ENCODE peak calls at places on chromosomes 2 and 18, in six cellular contexts. Y, V, H, J, M and T are unnamed samples. For H3K4me1, the result is how much of the 10 kb centered on the place peaks cover.

GRCh38 chr18:21281611-21282010 is 39.6 kb downstream of the GREB1L start:
- DNase-seq in Y (no peak), V (no peak), H (no peak), J (no peak), M (no peak), T (no peak)

GRCh38 chr2:109654316-109655050 is 40.3 kb downstream of the SOWAHC start:
- DNase-seq in Y (no peak), V (no peak), H (no peak), J (no peak), M (no peak), T (no peak)

GRCh38 chr2:218889937-218890336 is 9.3 kb downstream of the WNT10A start:
- DNase-seq in Y (no peak), V (no peak), H (no peak), J (no peak), M (no peak), T (peak)

GRCh38 chr2:108987111-108987510 is 1.9 kb downstream of the EDAR start:
- DNase-seq in Y (peak), V (no peak), H (no peak), J (no peak), M (no peak), T (no peak)

GRCh38 chr18:34543940-34544339 is 166.2 kb upstream of the DTNA start:
- DNase-seq in Y (no peak), V (no peak), H (no peak), J (no peak), M (no peak), T (no peak)

GRCh38 chr18:79639072-79639829 is 40.4 kb upstream of the CTDP1 start:
- DNase-seq in Y (no peak), V (no peak), H (no peak), J (no peak), M (no peak), T (peak)

GRCh38 chr18:28112056-28112470 is 64.9 kb downstream of the CDH2 start:
- DNase-seq in Y (no peak), V (no peak), H (no peak), J (no peak), M (no peak), T (no peak)

GRCh38 chr18:5503740-5504139 is 40.1 kb downstream of the EPB41L3 start:
- DNase-seq in Y (no peak), V (no peak), H (no peak), J (no peak), M (no peak), T (no peak)

GRCh38 chr2:26870585-26871095 is 22.7 kb downstream of the DPYSL5 start:
- DNase-seq in Y (no peak), V (no peak), H (peak), J (no peak), M (no peak), T (no peak)

GRCh38 chr2:222731183-222731582 is 59.7 kb downstream of the MOGAT1 start:
- DNase-seq in Y (no peak), V (no peak), H (no peak), J (no peak), M (no peak), T (no peak)

GRCh38 chr2:45285791-45286390 is 276.6 kb upstream of the SIX2 start:
- DNase-seq in Y (no peak), V (no peak), H (no peak), J (no peak), M (no peak), T (no peak)

GRCh38 chr2:191012845-191013616 is 940 bp downstream of the STAT1 start:
- DNase-seq in Y (no peak), V (no peak), H (no peak), J (no peak), M (no peak), T (no peak)

GRCh38 chr2:174341301-174341994 is 6.7 kb downstream of the SP9 start:
- DNase-seq in Y (peak), V (peak), H (no peak), J (peak), M (peak), T (peak)

GRCh38 chr2:232523682-232524597 is 2.0 kb upstream of the CHRND start:
- DNase-seq in Y (peak), V (no peak), H (no peak), J (no peak), M (peak), T (no peak)

GRCh38 chr2:230589497-230590015 is 123.1 kb upstream of the CAB39 start:
- DNase-seq in Y (no peak), V (no peak), H (no peak), J (no peak), M (no peak), T (no peak)

GRCh38 chr2:86223098-86223681 is 23.9 kb downstream of the MRPL35 start:
- DNase-seq in Y (no peak), V (no peak), H (no peak), J (peak), M (no peak), T (no peak)

GRCh38 chr2:8408560-8409460 is 273.0 kb upstream of the ID2 start:
- DNase-seq in Y (no peak), V (no peak), H (no peak), J (no peak), M (no peak), T (no peak)

GRCh38 chr2:104746299-104746698 is 107.6 kb upstream of the POU3F3 start:
- DNase-seq in Y (no peak), V (no peak), H (no peak), J (no peak), M (no peak), T (no peak)

GRCh38 chr2:100875516-100876230 is 55.7 kb downstream of the NPAS2 start:
- DNase-seq in Y (no peak), V (no peak), H (no peak), J (no peak), M (no peak), T (no peak)

GRCh38 chr2:183267148-183267827 is 143.0 kb downstream of the NUP35 start:
- DNase-seq in Y (no peak), V (no peak), H (no peak), J (no peak), M (no peak), T (no peak)

GRCh38 chr2:53593891-53594585 is 173.6 kb upstream of the CHAC2 start:
- DNase-seq in Y (no peak), V (peak), H (no peak), J (no peak), M (no peak), T (no peak)

GRCh38 chr2:38371235-38371634 is 5.8 kb downstream of the ATL2 start:
- DNase-seq in Y (no peak), V (no peak), H (no peak), J (no peak), M (no peak), T (no peak)

GRCh38 chr2:149768320-149768799 is 180.8 kb upstream of the MMADHC start:
- DNase-seq in Y (no peak), V (no peak), H (no peak), J (no peak), M (no peak), T (no peak)

GRCh38 chr18:50287441-50288347 is at the start of gene CXXC1:
- DNase-seq in Y (peak), V (peak), H (peak), J (peak), M (peak), T (peak)

GRCh38 chr18:22345733-22346132 is 72.0 kb downstream of the CTAGE1 start:
- DNase-seq in Y (no peak), V (no peak), H (peak), J (no peak), M (no peak), T (no peak)

GRCh38 chr2:109644571-109645275 is 30.6 kb downstream of the SOWAHC start:
- DNase-seq in Y (no peak), V (no peak), H (no peak), J (no peak), M (peak), T (no peak)

GRCh38 chr2:20224716-20225293 is at the start of gene SDC1:
- DNase-seq in Y (peak), V (no peak), H (no peak), J (peak), M (peak), T (peak)

GRCh38 chr2:99605036-99605435 is 115.2 kb upstream of the REV1 start:
- DNase-seq in Y (no peak), V (no peak), H (no peak), J (no peak), M (no peak), T (no peak)

GRCh38 chr2:134973241-134974146 is 54.9 kb downstream of the CCNT2 start:
- DNase-seq in Y (no peak), V (no peak), H (no peak), J (no peak), M (no peak), T (no peak)

GRCh38 chr2:20519309-20519708 is 72.4 kb downstream of the RHOB start:
- DNase-seq in Y (no peak), V (no peak), H (no peak), J (peak), M (no peak), T (peak)

GRCh38 chr18:58345064-58345463 is 283.8 kb downstream of the ALPK2 start:
- DNase-seq in Y (no peak), V (no peak), H (peak), J (no peak), M (peak), T (no peak)
- TF ChIP-seq POLR2AphosphoS5 in Y (no peak), V (no peak), H (no peak), J (no peak), M (no peak), T (no peak)

GRCh38 chr2:10480359-10480949 is 32.3 kb upstream of the ODC1 start:
- DNase-seq in Y (no peak), V (no peak), H (no peak), J (no peak), M (no peak), T (no peak)

GRCh38 chr2:10481666-10482157 is 33.6 kb upstream of the ODC1 start:
- DNase-seq in Y (no peak), V (no peak), H (no peak), J (peak), M (no peak), T (peak)

GRCh38 chr2:10482979-10483378 is 34.9 kb upstream of the ODC1 start:
- DNase-seq in Y (no peak), V (no peak), H (no peak), J (no peak), M (no peak), T (no peak)

GRCh38 chr2:10481055-10481665 is 33.0 kb upstream of the ODC1 start:
- DNase-seq in Y (no peak), V (no peak), H (no peak), J (peak), M (no peak), T (peak)

DNA sequence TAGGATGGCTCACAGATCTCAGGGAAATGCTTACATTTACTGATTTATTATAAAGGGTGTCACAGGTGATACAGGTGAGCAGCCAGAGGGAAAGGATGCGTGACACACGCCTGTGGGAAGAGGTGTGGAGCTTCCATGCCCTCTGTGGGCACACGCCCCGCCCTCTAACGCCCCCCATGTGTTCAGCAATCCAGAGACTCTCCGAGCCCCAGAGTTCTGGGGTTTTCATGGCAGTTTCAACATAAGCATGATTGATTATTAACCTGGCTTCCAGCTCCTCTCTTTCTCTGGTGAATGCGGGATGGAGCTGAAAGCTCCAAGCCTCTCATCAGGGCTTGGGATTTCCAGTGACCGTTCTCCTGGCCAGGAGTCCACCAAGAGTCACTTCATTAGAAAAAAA is 34.3 kb upstream of the ODC1 start:
- DNase-seq in Y (no peak), V (no peak), H (no peak), J (peak), M (no peak), T (peak)
- H3K4me1 ChIP-seq in Y (under half), V (under half), H (under half), J (under half), M (under half), T (under half)

DNA sequence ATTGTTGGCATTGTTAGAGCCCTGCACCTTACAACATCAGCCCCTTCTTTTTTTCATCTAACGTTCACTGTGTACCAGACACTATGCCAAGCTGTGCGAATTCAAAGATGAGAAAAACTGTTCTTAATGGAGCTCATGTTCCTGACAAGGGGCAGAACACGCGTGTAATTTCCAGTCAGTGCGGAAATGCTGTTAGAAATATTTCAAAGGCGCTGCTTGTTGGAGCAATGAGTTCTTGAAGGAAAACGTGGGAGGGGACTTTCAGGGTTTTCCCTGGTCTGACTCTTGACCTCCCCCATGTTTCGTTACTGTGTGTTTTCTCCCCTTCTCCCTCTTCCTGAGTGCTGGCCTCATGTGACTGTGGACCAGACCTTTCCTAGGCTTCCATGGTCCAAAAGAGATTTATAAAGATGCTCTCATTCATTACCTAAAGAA is 1.5 kb downstream of the MTHFD2 start:
- DNase-seq in Y (no peak), V (no peak), H (no peak), J (no peak), M (no peak), T (no peak)
- TF ChIP-seq POLR2AphosphoS5 in Y (no peak), V (peak), H (no peak), J (no peak), M (no peak), T (peak)

GRCh38 chr2:36376319-36376765 is 20.8 kb downstream of the CRIM1 start:
- DNase-seq in Y (peak), V (no peak), H (no peak), J (peak), M (peak), T (no peak)
- H3K4me1 ChIP-seq in Y (under half), V (half or more), H (half or more), J (under half), M (half or more), T (half or more)

GRCh38 chr18:24127735-24128134 is 11.1 kb upstream of the CABYR start:
- DNase-seq in Y (no peak), V (no peak), H (no peak), J (no peak), M (no peak), T (no peak)
- TF ChIP-seq POLR2AphosphoS5 in Y (no peak), V (no peak), H (no peak), J (no peak), M (no peak), T (no peak)

DNA sequence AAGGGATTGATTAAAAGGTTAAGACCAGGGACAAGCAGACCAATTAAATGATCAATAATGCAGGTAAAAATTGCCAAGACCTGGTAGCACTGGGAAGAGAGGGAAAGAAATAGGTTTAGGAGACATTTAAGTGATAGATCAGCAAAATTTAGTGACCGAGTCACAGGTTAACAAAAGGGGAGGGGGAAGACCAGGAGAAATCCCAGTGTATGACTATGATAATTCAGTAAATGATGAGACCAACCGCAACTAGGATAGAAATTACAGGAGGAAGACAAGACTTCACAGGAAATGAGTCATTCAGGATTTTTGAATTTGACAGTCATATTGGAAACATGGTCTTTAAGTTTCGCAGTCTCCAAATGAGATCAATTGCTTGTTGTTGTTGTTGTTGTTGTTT is 62.9 kb downstream of the COBLL1 start:
- DNase-seq in Y (no peak), V (no peak), H (no peak), J (no peak), M (no peak), T (no peak)
- H3K4me1 ChIP-seq in Y (under half), V (under half), H (half or more), J (under half), M (under half), T (under half)

DNA sequence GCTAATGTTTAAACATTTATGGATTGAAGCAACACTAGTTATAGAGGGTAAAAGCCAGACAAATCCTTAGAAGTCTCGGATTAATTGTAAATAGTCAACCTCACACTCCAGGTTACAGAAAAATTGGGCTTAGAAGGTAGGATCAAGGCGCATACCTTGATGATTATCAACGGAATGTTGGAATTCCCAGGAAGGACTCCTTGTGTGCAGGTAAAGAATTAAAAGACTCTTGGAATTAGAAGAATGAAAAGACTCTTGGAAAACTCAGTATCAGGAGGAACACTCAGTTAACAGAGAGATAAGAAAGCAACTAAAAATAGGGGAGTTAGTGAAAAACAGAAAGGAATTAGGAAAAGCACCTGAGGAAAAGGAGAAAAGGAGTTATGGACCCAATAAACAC is 29.3 kb upstream of the EPHA4 start:
- DNase-seq in Y (no peak), V (no peak), H (no peak), J (no peak), M (peak), T (no peak)
- TF ChIP-seq POLR2AphosphoS5 in Y (no peak), V (no peak), H (no peak), J (no peak), M (no peak), T (no peak)

DNA sequence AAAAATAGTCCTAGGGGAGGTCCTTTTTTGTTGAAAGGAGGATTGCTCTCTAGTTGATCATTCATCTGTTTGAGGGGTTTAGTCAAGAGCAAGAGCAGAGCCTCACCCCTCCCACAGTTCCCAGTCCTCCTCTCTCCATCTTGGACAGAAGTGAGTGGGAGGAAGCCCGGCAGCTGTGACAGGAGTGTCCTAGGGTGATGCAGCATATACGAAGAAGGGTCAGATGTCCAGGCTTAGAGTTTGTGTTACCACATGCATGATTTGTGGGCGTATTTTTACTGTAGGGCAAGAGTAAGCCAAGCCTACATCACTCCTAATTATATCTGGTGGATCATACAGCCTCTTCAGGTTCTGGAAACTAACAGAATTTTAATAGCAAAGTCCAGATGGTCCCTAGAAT is 6.6 kb downstream of the CEP68 start:
- DNase-seq in Y (peak), V (no peak), H (no peak), J (no peak), M (no peak), T (no peak)
- H3K4me1 ChIP-seq in Y (under half), V (under half), H (half or more), J (under half), M (under half), T (half or more)